ENCODE peak calls at places on chromosomes 4 and X, in seven cellular contexts. L, V, N, Y, W, Q and B are unnamed samples.
A peak's percentile ranks its signal among the peaks of the same experiment; 100 is the strongest.

GRCh38 chrX:153929576-153929975 is 3.5 kb upstream of the ARHGAP4 start:
- DNase-seq in L (no peak), V (no peak), N (no peak), Y (no peak), W (no peak), Q (no peak), B (no peak)

GRCh38 chr4:25843340-25844097 is 19.3 kb downstream of the SEL1L3 start:
- DNase-seq in L (peak; percentile 60), V (peak; percentile 40), N (no peak), Y (no peak), W (peak; percentile 19), Q (peak; percentile 60), B (no peak)

GRCh38 chr4:162498168-162498567 is 334.4 kb upstream of the FSTL5 start:
- DNase-seq in L (no peak), V (no peak), N (peak; percentile 6), Y (no peak), W (no peak), Q (no peak), B (no peak)

GRCh38 chrX:123184199-123184857 is at the start of gene GRIA3:
- DNase-seq in L (peak; percentile 22), V (peak; percentile 36), N (no peak), Y (peak; percentile 7), W (no peak), Q (no peak), B (peak; percentile 61)

GRCh38 chr4:88803600-88804096 is 106.0 kb upstream of the NAP1L5 start:
- DNase-seq in L (peak; percentile 90), V (peak; percentile 76), N (peak; percentile 96), Y (no peak), W (peak; percentile 68), Q (peak; percentile 79), B (no peak)

GRCh38 chr4:96598465-96598864 is 758.6 kb downstream of the PDHA2 start:
- DNase-seq in L (no peak), V (no peak), N (no peak), Y (no peak), W (no peak), Q (no peak), B (peak; percentile 52)

GRCh38 chrX:107025538-107025937 is 25.5 kb upstream of the MORC4 start:
- DNase-seq in L (peak; percentile 32), V (peak; percentile 44), N (peak; percentile 61), Y (no peak), W (no peak), Q (no peak), B (no peak)

GRCh38 chr4:85756938-85757337 is 282.0 kb downstream of the ARHGAP24 start:
- DNase-seq in L (peak; percentile 40), V (peak; percentile 38), N (peak; percentile 75), Y (peak; percentile 30), W (no peak), Q (no peak), B (peak; percentile 64)

GRCh38 chr4:8393593-8394038 is 46.9 kb downstream of the ACOX3 start:
- DNase-seq in L (peak; percentile 83), V (peak; percentile 81), N (peak; percentile 96), Y (peak; percentile 68), W (peak; percentile 95), Q (peak; percentile 48), B (no peak)

GRCh38 chr4:108029731-108030130 is 40.0 kb downstream of the HADH start:
- DNase-seq in L (no peak), V (peak; percentile 48), N (no peak), Y (no peak), W (no peak), Q (no peak), B (no peak)

GRCh38 chr4:43277003-43277402 is 384.5 kb downstream of the GRXCR1 start:
- DNase-seq in L (peak; percentile 69), V (peak; percentile 58), N (peak; percentile 35), Y (no peak), W (no peak), Q (no peak), B (no peak)

GRCh38 chr4:6540879-6541278 is 34.1 kb upstream of the MAN2B2 start:
- DNase-seq in L (no peak), V (no peak), N (no peak), Y (no peak), W (no peak), Q (no peak), B (no peak)
- TF ChIP-seq CTCF in L (no peak), V (no peak), N (no peak), Y (no peak), W (no peak), Q (no peak), B (no peak)

GRCh38 chr4:5728451-5728850 is 17.4 kb downstream of the EVC start:
- DNase-seq in L (no peak), V (no peak), N (no peak), Y (no peak), W (no peak), Q (no peak), B (no peak)
- TF ChIP-seq CTCF in L (no peak), V (no peak), N (no peak), Y (no peak), W (no peak), Q (no peak), B (no peak)

DNA sequence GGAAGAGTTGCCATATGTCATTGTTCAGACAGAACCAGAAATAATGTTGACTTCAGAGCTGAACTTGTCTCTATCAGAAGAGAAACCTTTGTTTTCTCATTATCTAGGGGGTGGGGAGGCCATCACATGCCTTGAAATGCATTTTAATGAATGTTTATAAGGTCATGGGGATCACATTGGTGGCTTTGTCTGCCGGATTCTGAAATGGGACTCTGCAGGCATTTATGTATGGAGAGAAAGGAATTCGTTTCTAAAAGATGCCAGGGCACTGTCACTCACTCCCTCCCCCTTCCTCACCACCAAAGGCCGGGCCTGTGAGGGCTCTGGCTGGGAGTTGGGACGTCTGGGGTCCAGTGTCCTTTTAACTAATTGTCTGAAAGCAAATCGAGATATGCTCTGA is 102.2 kb downstream of the MAMLD1 start:
- DNase-seq in L (no peak), V (no peak), N (no peak), Y (peak; percentile 0), W (no peak), Q (no peak), B (no peak)
- TF ChIP-seq CTCF in L (no peak), V (no peak), N (no peak), Y (no peak), W (no peak), Q (no peak), B (no peak)

GRCh38 chr4:75048208-75048879 is 115.4 kb downstream of the PARM1 start:
- DNase-seq in L (no peak), V (no peak), N (no peak), Y (no peak), W (no peak), Q (no peak), B (peak; percentile 79)
- TF ChIP-seq CTCF in L (peak; percentile 4), V (no peak), N (no peak), Y (peak; percentile 44), W (peak; percentile 29), Q (no peak), B (peak; percentile 84)

DNA sequence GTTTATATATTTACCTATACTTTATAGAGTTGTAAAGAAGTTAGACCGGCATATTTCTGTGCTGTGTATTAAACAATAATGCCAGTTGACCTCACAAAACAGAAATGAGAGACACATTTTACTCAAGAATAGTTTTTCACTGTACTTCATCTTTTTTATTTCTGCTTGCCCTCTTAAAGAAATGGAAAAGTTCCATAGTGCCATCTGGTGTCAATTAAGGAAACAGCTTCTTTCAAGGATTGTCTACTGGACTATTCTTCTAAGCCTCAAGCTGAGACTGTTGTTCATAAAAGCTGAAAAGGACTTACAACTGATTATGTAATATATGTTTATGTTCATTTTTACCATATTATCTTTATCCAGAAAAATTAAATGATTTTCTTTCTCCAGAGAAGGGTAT is 1523.8 kb downstream of the ARAP2 start:
- DNase-seq in L (peak; percentile 53), V (peak; percentile 56), N (peak; percentile 71), Y (no peak), W (peak; percentile 10), Q (no peak), B (no peak)
- TF ChIP-seq CTCF in L (peak; percentile 32), V (peak; percentile 68), N (peak; percentile 62), Y (peak; percentile 51), W (peak; percentile 54), Q (no peak), B (peak; percentile 83)